ENCODE peak calls at places on chromosomes 3 and 15, in five cellular contexts. K, Z, N, J and F are unnamed samples.

GRCh38 chr15:30992465-30992864 is 1.0 kb upstream of the MTMR10 start:
- DNase-seq in K (peak), Z (no peak), J (no peak), N (no peak), F (no peak)

GRCh38 chr3:107574650-107575049 is 51.9 kb downstream of the BBX start:
- DNase-seq in K (peak), Z (peak), N (no peak), J (no peak), F (peak)

GRCh38 chr3:156675744-156676466 is 1.5 kb downstream of the TIPARP start:
- DNase-seq in N (peak), K (peak), J (peak), Z (peak), F (peak)

GRCh38 chr3:46713048-46713897 is 4.4 kb downstream of the PRSS50 start:
- DNase-seq in N (no peak), Z (no peak), J (no peak), K (no peak), F (no peak)

GRCh38 chr3:45145681-45146614 is at the start of gene CDCP1:
- DNase-seq in Z (peak), N (no peak), K (peak), J (peak), F (peak)

GRCh38 chr3:101836907-101837598 is 12.3 kb upstream of the NFKBIZ start:
- DNase-seq in N (no peak), J (no peak), Z (peak), K (no peak), F (peak)

GRCh38 chr3:190142041-190142440 is 21.3 kb upstream of the P3H2 start:
- DNase-seq in J (no peak), Z (no peak), N (no peak), K (no peak), F (no peak)

GRCh38 chr15:34047893-34048775 is 9.1 kb upstream of the AVEN start:
- DNase-seq in Z (peak), J (no peak), K (no peak), N (no peak), F (no peak)

GRCh38 chr3:127483005-127483641 is 107.4 kb downstream of the TPRA1 start:
- DNase-seq in K (no peak), J (peak), N (no peak), Z (no peak), F (no peak)